ENCODE peak calls at places on chromosomes 5 and 9, in nine cellular contexts. G is ACHN, R is EL, L is NCI-H2171 treated with DMSO at 0.1 percent for 48 hours, D is brain microvascular endothelial cell, B is WTC11, X is posterior cingulate gyrus, C is aorta, K is A172. Q is an unnamed sample.

GRCh38 chr9:87076825-87077224 is 129.5 kb upstream of the GAS1 start:
- DNase-seq in G (no peak), R (peak), L (no peak), D (no peak), B (no peak), X (no peak), C (no peak), K (no peak), Q (no peak)

GRCh38 chr9:114771901-114772300 is 33.9 kb downstream of the TNFSF15 start:
- DNase-seq in G (no peak), R (no peak), L (no peak), D (no peak), B (no peak), X (no peak), C (no peak), K (no peak), Q (no peak)

GRCh38 chr5:173800340-173800739 is 87.8 kb upstream of the CPEB4 start:
- DNase-seq in G (no peak), R (no peak), L (no peak), D (no peak), B (no peak), X (no peak), C (no peak), K (no peak), Q (no peak)

GRCh38 chr9:93807166-93808013 is 147.8 kb downstream of the BARX1 start:
- DNase-seq in G (no peak), R (no peak), L (no peak), D (no peak), B (no peak), X (no peak), C (peak), K (no peak), Q (no peak)

GRCh38 chr5:114097570-114097969 is 264.3 kb upstream of the KCNN2 start:
- DNase-seq in G (no peak), R (no peak), L (no peak), D (no peak), B (no peak), X (no peak), C (no peak), K (no peak), Q (peak)

GRCh38 chr5:110549301-110549700 is 177.2 kb downstream of the TMEM232 start:
- DNase-seq in G (no peak), R (peak), L (no peak), D (no peak), B (no peak), X (no peak), C (no peak), K (no peak), Q (no peak)

GRCh38 chr5:153983885-153984284 is 54.8 kb downstream of the FAM114A2 start:
- DNase-seq in G (no peak), R (no peak), L (no peak), D (no peak), B (no peak), X (no peak), C (no peak), K (no peak), Q (no peak)

GRCh38 chr5:173477320-173478055 is 139.0 kb downstream of the BOD1 start:
- DNase-seq in G (no peak), R (no peak), L (no peak), D (peak), B (no peak), X (no peak), C (no peak), K (no peak), Q (no peak)

GRCh38 chr5:123700624-123701023 is 188.6 kb downstream of the CSNK1G3 start:
- DNase-seq in G (peak), R (peak), L (no peak), D (peak), B (no peak), X (no peak), C (no peak), K (peak), Q (peak)

GRCh38 chr5:71697967-71698366 is 21.1 kb upstream of the CARTPT start:
- DNase-seq in G (no peak), R (no peak), L (no peak), D (no peak), B (peak), X (no peak), C (no peak), K (no peak), Q (no peak)

GRCh38 chr9:88747768-88748167 is 212.8 kb downstream of the NXNL2 start:
- DNase-seq in G (no peak), R (peak), L (no peak), D (peak), B (no peak), X (no peak), C (no peak), K (peak), Q (peak)

GRCh38 chr9:1708215-1708614 is 306.9 kb upstream of the SMARCA2 start:
- DNase-seq in G (no peak), R (no peak), L (peak), D (no peak), B (no peak), X (no peak), C (no peak), K (no peak), Q (no peak)

GRCh38 chr9:92952861-92953620 is 5.7 kb downstream of the FGD3 start:
- DNase-seq in G (no peak), R (peak), L (no peak), D (no peak), B (no peak), X (no peak), C (no peak), K (peak), Q (no peak)

GRCh38 chr9:28774433-28775029 is 1201.2 kb upstream of the C9orf72 start:
- DNase-seq in G (peak), R (no peak), L (peak), D (no peak), B (no peak), X (no peak), C (no peak), K (peak), Q (peak)

GRCh38 chr9:93893899-93894690 is 61.1 kb downstream of the BARX1 start:
- DNase-seq in G (no peak), R (no peak), L (no peak), D (no peak), B (no peak), X (no peak), C (peak), K (no peak), Q (no peak)

GRCh38 chr9:81237565-81238231 is 451.6 kb downstream of the TLE1 start:
- DNase-seq in G (no peak), R (no peak), L (no peak), D (no peak), B (no peak), X (no peak), C (no peak), K (no peak), Q (no peak)

GRCh38 chr9:98158071-98158791 is 34.2 kb downstream of the CORO2A start:
- DNase-seq in G (no peak), R (no peak), L (no peak), D (no peak), B (no peak), X (no peak), C (no peak), K (no peak), Q (no peak)

GRCh38 chr9:36592801-36593583 is 20.3 kb downstream of the MELK start:
- DNase-seq in G (no peak), R (no peak), L (no peak), D (peak), B (no peak), X (no peak), C (no peak), K (no peak), Q (no peak)

GRCh38 chr9:80952523-80952922 is 736.8 kb downstream of the TLE1 start:
- DNase-seq in G (no peak), R (no peak), L (no peak), D (no peak), B (no peak), X (no peak), C (no peak), K (no peak), Q (no peak)

GRCh38 chr9:35669331-35670145 is 4.2 kb upstream of the CA9 start:
- DNase-seq in G (peak), R (peak), L (no peak), D (no peak), B (no peak), X (no peak), C (no peak), K (peak), Q (peak)

GRCh38 chr9:91154686-91155085 is 207.0 kb downstream of the AUH start:
- DNase-seq in G (no peak), R (no peak), L (no peak), D (no peak), B (no peak), X (no peak), C (no peak), K (no peak), Q (no peak)

GRCh38 chr9:137234758-137235423 is 4.2 kb downstream of the SLC34A3 start:
- DNase-seq in G (no peak), R (no peak), L (no peak), D (no peak), B (no peak), X (no peak), C (no peak), K (no peak), Q (no peak)

GRCh38 chr5:166285385-166285784 is 2006.1 kb upstream of the WWC1 start:
- DNase-seq in G (no peak), R (no peak), L (no peak), D (no peak), B (no peak), X (no peak), C (no peak), K (peak), Q (no peak)

GRCh38 chr9:73841018-73841417 is 656.1 kb upstream of the RORB start:
- DNase-seq in G (no peak), R (no peak), L (no peak), D (no peak), B (no peak), X (no peak), C (no peak), K (no peak), Q (no peak)

GRCh38 chr5:107671742-107672211 is 1.0 kb upstream of the EFNA5 start:
- DNase-seq in G (peak), R (peak), L (peak), D (peak), B (no peak), X (no peak), C (no peak), K (peak), Q (peak)

GRCh38 chr5:78542321-78542840 is 106.2 kb downstream of the LHFPL2 start:
- DNase-seq in G (no peak), R (no peak), L (no peak), D (no peak), B (no peak), X (no peak), C (no peak), K (no peak), Q (no peak)

GRCh38 chr5:92374859-92375258 is 991.7 kb upstream of the ARRDC3 start:
- DNase-seq in G (no peak), R (no peak), L (no peak), D (no peak), B (no peak), X (no peak), C (peak), K (no peak), Q (no peak)

GRCh38 chr9:133074111-133074651 is 12.4 kb downstream of the CEL start:
- DNase-seq in G (no peak), R (peak), L (peak), D (no peak), B (no peak), X (no peak), C (peak), K (peak), Q (no peak)

GRCh38 chr9:116175616-116176015 is 22.0 kb downstream of the PAPPA start:
- DNase-seq in G (no peak), R (peak), L (no peak), D (peak), B (no peak), X (no peak), C (no peak), K (no peak), Q (no peak)

GRCh38 chr5:14998494-14998893 is 126.9 kb upstream of the ANKH start:
- DNase-seq in G (no peak), R (no peak), L (no peak), D (no peak), B (no peak), X (no peak), C (no peak), K (no peak), Q (no peak)

GRCh38 chr5:81232449-81233079 is 558 bp upstream of the CKMT2 start:
- DNase-seq in G (no peak), R (no peak), L (no peak), D (no peak), B (no peak), X (peak), C (peak), K (no peak), Q (no peak)

GRCh38 chr5:171606414-171607024 is 179.1 kb upstream of the SMIM23 start:
- DNase-seq in G (peak), R (no peak), L (no peak), D (no peak), B (no peak), X (no peak), C (no peak), K (no peak), Q (no peak)

GRCh38 chr9:128920381-128921058 is at the start of gene PHYHD1:
- DNase-seq in G (no peak), R (peak), L (peak), D (no peak), B (no peak), X (peak), C (peak), K (peak), Q (no peak)

GRCh38 chr5:35188041-35188457 is 42.2 kb downstream of the PRLR start:
- DNase-seq in G (no peak), R (no peak), L (no peak), D (no peak), B (no peak), X (no peak), C (no peak), K (no peak), Q (no peak)

GRCh38 chr9:5698810-5699556 is 70.1 kb downstream of the RIC1 start:
- DNase-seq in G (no peak), R (no peak), L (no peak), D (no peak), B (no peak), X (no peak), C (no peak), K (no peak), Q (no peak)